ENCODE peak calls at places on chromosomes 4 and X, in eight cellular contexts. One of them, this sample, is unnamed.

GRCh38 chr4:124060261-124060918 is 652.1 kb downstream of the ANKRD50 start:
- DNase-seq in AG10803: peak
- DNase-seq in lower lobe of right lung: no peak
- DNase-seq in astrocyte of the cerebellum: peak
- DNase-seq in lung: peak
- DNase-seq in upper lobe of left lung: no peak
- DNase-seq in GM10248: no peak
- DNase-seq in body of pancreas: peak
- DNase-seq in this sample: no peak

GRCh38 chrX:122625821-122626220 is 558.3 kb upstream of the GRIA3 start:
- DNase-seq in AG10803: peak
- DNase-seq in lower lobe of right lung: no peak
- DNase-seq in astrocyte of the cerebellum: no peak
- DNase-seq in lung: no peak
- DNase-seq in upper lobe of left lung: no peak
- DNase-seq in GM10248: no peak
- DNase-seq in body of pancreas: no peak
- DNase-seq in this sample: no peak

GRCh38 chr4:87179751-87180150 is 40.7 kb downstream of the KLHL8 start:
- DNase-seq in AG10803: peak
- DNase-seq in lower lobe of right lung: no peak
- DNase-seq in astrocyte of the cerebellum: peak
- DNase-seq in lung: no peak
- DNase-seq in upper lobe of left lung: no peak
- DNase-seq in GM10248: no peak
- DNase-seq in body of pancreas: no peak
- DNase-seq in this sample: no peak

GRCh38 chr4:80136238-80136637 is 61.1 kb upstream of the PRDM8 start:
- DNase-seq in AG10803: no peak
- DNase-seq in lower lobe of right lung: no peak
- DNase-seq in astrocyte of the cerebellum: no peak
- DNase-seq in lung: no peak
- DNase-seq in upper lobe of left lung: no peak
- DNase-seq in GM10248: no peak
- DNase-seq in body of pancreas: no peak
- DNase-seq in this sample: no peak

GRCh38 chr4:75995727-75996126 is 5.0 kb upstream of the SDAD1 start:
- DNase-seq in AG10803: peak
- DNase-seq in lower lobe of right lung: no peak
- DNase-seq in astrocyte of the cerebellum: peak
- DNase-seq in lung: no peak
- DNase-seq in upper lobe of left lung: no peak
- DNase-seq in GM10248: peak
- DNase-seq in body of pancreas: no peak
- DNase-seq in this sample: no peak

GRCh38 chrX:22689290-22689689 is 310.5 kb upstream of the DDX53 start:
- DNase-seq in AG10803: peak
- DNase-seq in lower lobe of right lung: no peak
- DNase-seq in astrocyte of the cerebellum: no peak
- DNase-seq in lung: no peak
- DNase-seq in upper lobe of left lung: no peak
- DNase-seq in GM10248: no peak
- DNase-seq in body of pancreas: no peak
- DNase-seq in this sample: no peak

GRCh38 chr4:138097912-138098600 is 144.1 kb downstream of the SLC7A11 start:
- DNase-seq in AG10803: no peak
- DNase-seq in lower lobe of right lung: no peak
- DNase-seq in astrocyte of the cerebellum: no peak
- DNase-seq in lung: no peak
- DNase-seq in upper lobe of left lung: no peak
- DNase-seq in GM10248: no peak
- DNase-seq in body of pancreas: peak
- DNase-seq in this sample: no peak

GRCh38 chrX:12372111-12372510 is 233.8 kb downstream of the FRMPD4 start:
- DNase-seq in AG10803: peak
- DNase-seq in lower lobe of right lung: no peak
- DNase-seq in astrocyte of the cerebellum: peak
- DNase-seq in lung: no peak
- DNase-seq in upper lobe of left lung: no peak
- DNase-seq in GM10248: no peak
- DNase-seq in body of pancreas: no peak
- DNase-seq in this sample: no peak

GRCh38 chrX:72346306-72346949 is 40.7 kb upstream of the CITED1 start:
- DNase-seq in AG10803: no peak
- DNase-seq in lower lobe of right lung: no peak
- DNase-seq in astrocyte of the cerebellum: no peak
- DNase-seq in lung: no peak
- DNase-seq in upper lobe of left lung: no peak
- DNase-seq in GM10248: no peak
- DNase-seq in body of pancreas: no peak
- DNase-seq in this sample: no peak

GRCh38 chr4:52081216-52081615 is 30.1 kb downstream of the SPATA18 start:
- DNase-seq in AG10803: no peak
- DNase-seq in lower lobe of right lung: no peak
- DNase-seq in astrocyte of the cerebellum: no peak
- DNase-seq in lung: no peak
- DNase-seq in upper lobe of left lung: no peak
- DNase-seq in GM10248: no peak
- DNase-seq in body of pancreas: no peak
- DNase-seq in this sample: no peak

GRCh38 chrX:132041016-132041415 is 17.9 kb downstream of the STK26 start:
- DNase-seq in AG10803: peak
- DNase-seq in lower lobe of right lung: no peak
- DNase-seq in astrocyte of the cerebellum: no peak
- DNase-seq in lung: no peak
- DNase-seq in upper lobe of left lung: no peak
- DNase-seq in GM10248: no peak
- DNase-seq in body of pancreas: no peak
- DNase-seq in this sample: no peak

GRCh38 chr4:168769416-168769815 is 240.6 kb downstream of the CBR4 start:
- DNase-seq in AG10803: peak
- DNase-seq in lower lobe of right lung: no peak
- DNase-seq in astrocyte of the cerebellum: peak
- DNase-seq in lung: no peak
- DNase-seq in upper lobe of left lung: no peak
- DNase-seq in GM10248: no peak
- DNase-seq in body of pancreas: no peak
- DNase-seq in this sample: no peak

GRCh38 chr4:71229477-71230257 is 109.2 kb upstream of the SLC4A4 start:
- DNase-seq in AG10803: peak
- DNase-seq in lower lobe of right lung: no peak
- DNase-seq in astrocyte of the cerebellum: peak
- DNase-seq in lung: no peak
- DNase-seq in upper lobe of left lung: no peak
- DNase-seq in GM10248: peak
- DNase-seq in body of pancreas: peak
- DNase-seq in this sample: peak

GRCh38 chr4:139540637-139541036 is 15.4 kb downstream of the SETD7 start:
- DNase-seq in AG10803: peak
- DNase-seq in lower lobe of right lung: no peak
- DNase-seq in astrocyte of the cerebellum: no peak
- DNase-seq in lung: no peak
- DNase-seq in upper lobe of left lung: no peak
- DNase-seq in GM10248: no peak
- DNase-seq in body of pancreas: no peak
- DNase-seq in this sample: no peak

GRCh38 chrX:132716006-132716405 is 227.2 kb upstream of the MBNL3 start:
- DNase-seq in AG10803: no peak
- DNase-seq in lower lobe of right lung: no peak
- DNase-seq in astrocyte of the cerebellum: no peak
- DNase-seq in lung: no peak
- DNase-seq in upper lobe of left lung: no peak
- DNase-seq in GM10248: no peak
- DNase-seq in body of pancreas: no peak
- DNase-seq in this sample: no peak

GRCh38 chr4:142607976-142608375 is 238.1 kb downstream of the INPP4B start:
- DNase-seq in AG10803: no peak
- DNase-seq in lower lobe of right lung: no peak
- DNase-seq in astrocyte of the cerebellum: no peak
- DNase-seq in lung: no peak
- DNase-seq in upper lobe of left lung: no peak
- DNase-seq in GM10248: no peak
- DNase-seq in body of pancreas: no peak
- DNase-seq in this sample: no peak

GRCh38 chr4:150789864-150790263 is 207.9 kb downstream of the MAB21L2 start:
- DNase-seq in AG10803: no peak
- DNase-seq in lower lobe of right lung: no peak
- DNase-seq in astrocyte of the cerebellum: peak
- DNase-seq in lung: no peak
- DNase-seq in upper lobe of left lung: no peak
- DNase-seq in GM10248: no peak
- DNase-seq in body of pancreas: no peak
- DNase-seq in this sample: no peak

GRCh38 chrX:151982217-151982616 is 7.7 kb upstream of the GABRE start:
- DNase-seq in AG10803: peak
- DNase-seq in lower lobe of right lung: no peak
- DNase-seq in astrocyte of the cerebellum: peak
- DNase-seq in lung: no peak
- DNase-seq in upper lobe of left lung: no peak
- DNase-seq in GM10248: no peak
- DNase-seq in body of pancreas: no peak
- DNase-seq in this sample: peak

GRCh38 chrX:15855562-15856256 is 1.1 kb upstream of the AP1S2 start:
- DNase-seq in AG10803: no peak
- DNase-seq in lower lobe of right lung: no peak
- DNase-seq in astrocyte of the cerebellum: no peak
- DNase-seq in lung: no peak
- DNase-seq in upper lobe of left lung: no peak
- DNase-seq in GM10248: no peak
- DNase-seq in body of pancreas: no peak
- DNase-seq in this sample: no peak

GRCh38 chrX:154815274-154815818 is 10.1 kb upstream of the MPP1 start:
- DNase-seq in AG10803: no peak
- DNase-seq in lower lobe of right lung: no peak
- DNase-seq in astrocyte of the cerebellum: peak
- DNase-seq in lung: no peak
- DNase-seq in upper lobe of left lung: no peak
- DNase-seq in GM10248: no peak
- DNase-seq in body of pancreas: no peak
- DNase-seq in this sample: no peak

GRCh38 chr4:121308328-121308663 is 72.5 kb downstream of the QRFPR start:
- DNase-seq in AG10803: peak
- DNase-seq in lower lobe of right lung: no peak
- DNase-seq in astrocyte of the cerebellum: no peak
- DNase-seq in lung: no peak
- DNase-seq in upper lobe of left lung: no peak
- DNase-seq in GM10248: no peak
- DNase-seq in body of pancreas: no peak
- DNase-seq in this sample: no peak

GRCh38 chr4:86720508-86721068 is 126.5 kb downstream of the PTPN13 start:
- DNase-seq in AG10803: peak
- DNase-seq in lower lobe of right lung: no peak
- DNase-seq in astrocyte of the cerebellum: peak
- DNase-seq in lung: no peak
- DNase-seq in upper lobe of left lung: no peak
- DNase-seq in GM10248: no peak
- DNase-seq in body of pancreas: no peak
- DNase-seq in this sample: peak

DNA sequence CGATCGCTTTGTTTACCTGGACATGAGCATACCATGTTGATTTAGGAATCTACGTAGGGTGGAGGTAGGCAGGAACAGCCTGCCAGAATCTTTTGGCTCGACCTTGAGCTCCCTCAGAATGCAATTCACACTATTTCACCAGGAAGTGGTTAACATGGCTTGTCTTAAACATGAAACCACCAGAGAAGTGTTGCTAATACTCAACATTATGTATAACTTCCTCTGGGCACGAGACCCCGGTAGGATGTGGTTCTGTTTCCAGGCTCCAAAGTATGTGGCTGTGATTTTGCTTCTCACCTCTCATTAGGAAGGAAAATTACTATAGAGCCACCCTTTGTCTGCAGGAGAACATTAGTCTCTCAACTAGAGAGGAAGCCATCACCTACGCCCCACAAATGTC is 59.0 kb upstream of the VCX3B start:
- DNase-seq in AG10803: no peak
- DNase-seq in lower lobe of right lung: no peak
- DNase-seq in astrocyte of the cerebellum: no peak
- DNase-seq in lung: no peak
- DNase-seq in upper lobe of left lung: no peak
- DNase-seq in GM10248: no peak
- DNase-seq in body of pancreas: no peak
- DNase-seq in this sample: no peak
- TF ChIP-seq CTCF in AG10803: no peak
- TF ChIP-seq CTCF in lower lobe of right lung: no peak
- TF ChIP-seq CTCF in astrocyte of the cerebellum: no peak
- TF ChIP-seq CTCF in lung: no peak
- TF ChIP-seq CTCF in upper lobe of left lung: no peak
- TF ChIP-seq CTCF in GM10248: no peak
- TF ChIP-seq CTCF in body of pancreas: no peak
- TF ChIP-seq CTCF in this sample: no peak

GRCh38 chr4:13881880-13882279 is 254.4 kb upstream of the BOD1L1 start:
- DNase-seq in AG10803: no peak
- DNase-seq in lower lobe of right lung: no peak
- DNase-seq in astrocyte of the cerebellum: no peak
- DNase-seq in lung: no peak
- DNase-seq in upper lobe of left lung: no peak
- DNase-seq in GM10248: no peak
- DNase-seq in body of pancreas: no peak
- DNase-seq in this sample: no peak
- TF ChIP-seq CTCF in AG10803: peak
- TF ChIP-seq CTCF in lower lobe of right lung: no peak
- TF ChIP-seq CTCF in astrocyte of the cerebellum: no peak
- TF ChIP-seq CTCF in lung: no peak
- TF ChIP-seq CTCF in upper lobe of left lung: no peak
- TF ChIP-seq CTCF in GM10248: no peak
- TF ChIP-seq CTCF in body of pancreas: no peak
- TF ChIP-seq CTCF in this sample: no peak

GRCh38 chr4:23084559-23085248 is 392.0 kb downstream of the GBA3 start:
- DNase-seq in AG10803: no peak
- DNase-seq in lower lobe of right lung: no peak
- DNase-seq in astrocyte of the cerebellum: peak
- DNase-seq in lung: no peak
- DNase-seq in upper lobe of left lung: no peak
- DNase-seq in GM10248: no peak
- DNase-seq in body of pancreas: no peak
- DNase-seq in this sample: peak
- TF ChIP-seq CTCF in AG10803: no peak
- TF ChIP-seq CTCF in lower lobe of right lung: no peak
- TF ChIP-seq CTCF in astrocyte of the cerebellum: no peak
- TF ChIP-seq CTCF in lung: no peak
- TF ChIP-seq CTCF in upper lobe of left lung: no peak
- TF ChIP-seq CTCF in GM10248: no peak
- TF ChIP-seq CTCF in body of pancreas: no peak
- TF ChIP-seq CTCF in this sample: no peak

GRCh38 chr4:77432702-77433101 is 172.9 kb upstream of the CXCL13 start:
- DNase-seq in AG10803: no peak
- DNase-seq in lower lobe of right lung: no peak
- DNase-seq in astrocyte of the cerebellum: no peak
- DNase-seq in lung: no peak
- DNase-seq in upper lobe of left lung: no peak
- DNase-seq in GM10248: no peak
- DNase-seq in body of pancreas: no peak
- DNase-seq in this sample: no peak
- TF ChIP-seq CTCF in AG10803: peak
- TF ChIP-seq CTCF in lower lobe of right lung: no peak
- TF ChIP-seq CTCF in astrocyte of the cerebellum: no peak
- TF ChIP-seq CTCF in lung: no peak
- TF ChIP-seq CTCF in upper lobe of left lung: no peak
- TF ChIP-seq CTCF in GM10248: peak
- TF ChIP-seq CTCF in body of pancreas: no peak
- TF ChIP-seq CTCF in this sample: no peak

This sample was measured in Calu3.